ENCODE peak calls at places on chromosomes 12 and 14, in five cellular contexts. Z is islet precursor cell, Y is SHP77 treated with DMSO at 0.1 percent for 48 hours, M is A549, N is mucosa of gallbladder. I is an unnamed sample.

GRCh38 chr14:103314496-103315277 is 19.4 kb upstream of the EIF5 start:
- DNase-seq in Z (no peak), N (peak; percentile 22), M (no peak), Y (no peak), I (no peak)

GRCh38 chr14:90894241-90894640 is 78.0 kb upstream of the TTC7B start:
- DNase-seq in N (no peak), M (no peak), Y (no peak), Z (no peak), I (no peak)

GRCh38 chr12:76508128-76508661 is 51.4 kb downstream of the OSBPL8 start:
- DNase-seq in M (no peak), Z (no peak), Y (no peak), N (no peak), I (no peak)

GRCh38 chr12:121830588-121831265 is 26.9 kb downstream of the SETD1B start:
- DNase-seq in M (no peak), N (no peak), Z (no peak), Y (no peak), I (no peak)

GRCh38 chr12:63301311-63301710 is 150.3 kb upstream of the AVPR1A start:
- DNase-seq in N (no peak), Z (no peak), M (no peak), Y (no peak), I (no peak)

GRCh38 chr14:100147181-100147631 is 12.2 kb downstream of the DEGS2 start:
- DNase-seq in Y (no peak), M (no peak), Z (no peak), N (no peak), I (peak; percentile 50)

GRCh38 chr12:56590237-56590830 is 39.8 kb downstream of the BAZ2A start:
- DNase-seq in M (no peak), Z (peak; percentile 78), Y (no peak), N (no peak), I (no peak)

GRCh38 chr12:49346659-49347306 is at the start of gene DNAJC22:
- DNase-seq in M (no peak), Y (peak; percentile 64), Z (peak; percentile 79), N (no peak), I (no peak)

GRCh38 chr14:35515916-35516315 is 18.0 kb upstream of the INSM2 start:
- DNase-seq in Z (no peak), Y (no peak), N (no peak), M (no peak), I (no peak)

GRCh38 chr12:5456906-5457305 is 25.0 kb downstream of the NTF3 start:
- DNase-seq in M (no peak), Z (peak; percentile 68), Y (no peak), N (peak; percentile 15), I (no peak)

I was measured in central memory CD8-positive, alpha-beta T cell.